ENCODE peak calls at places on chromosome 12, in six cellular contexts. One of them, this sample, is unnamed.
A peak's percentile ranks its signal among the peaks of the same experiment; 100 is the strongest.

GRCh38 chr12:85920324-85920947 is 46.3 kb downstream of the NTS start:
- DNase-seq in Kasumi-1: peak; percentile 62
- DNase-seq in stimulated activated CD8-positive, alpha-beta memory T cell treated with anti-CD3 and anti-CD28 coated beads, Interleukin-15, amount 100 ng/mL, for 1 hour: no peak
- DNase-seq in frontal cortex: no peak
- DNase-seq in cerebellum: peak; percentile 17
- DNase-seq in T-helper 2 cell: no peak
- DNase-seq in this sample: no peak

GRCh38 chr12:130158775-130159100 is 3.5 kb upstream of the FZD10 start:
- DNase-seq in Kasumi-1: no peak
- DNase-seq in stimulated activated CD8-positive, alpha-beta memory T cell treated with anti-CD3 and anti-CD28 coated beads, Interleukin-15, amount 100 ng/mL, for 1 hour: no peak
- DNase-seq in frontal cortex: no peak
- DNase-seq in cerebellum: no peak
- DNase-seq in T-helper 2 cell: no peak
- DNase-seq in this sample: no peak

GRCh38 chr12:27534060-27534764 is 10.2 kb downstream of the PPFIBP1 start:
- DNase-seq in Kasumi-1: no peak
- DNase-seq in stimulated activated CD8-positive, alpha-beta memory T cell treated with anti-CD3 and anti-CD28 coated beads, Interleukin-15, amount 100 ng/mL, for 1 hour: no peak
- DNase-seq in frontal cortex: no peak
- DNase-seq in cerebellum: no peak
- DNase-seq in T-helper 2 cell: no peak
- DNase-seq in this sample: no peak

GRCh38 chr12:6745751-6746525 is 7.0 kb downstream of the MLF2 start:
- DNase-seq in Kasumi-1: peak; percentile 71
- DNase-seq in stimulated activated CD8-positive, alpha-beta memory T cell treated with anti-CD3 and anti-CD28 coated beads, Interleukin-15, amount 100 ng/mL, for 1 hour: no peak
- DNase-seq in frontal cortex: no peak
- DNase-seq in cerebellum: no peak
- DNase-seq in T-helper 2 cell: no peak
- DNase-seq in this sample: no peak

GRCh38 chr12:92582466-92582865 is 120.3 kb upstream of the PLEKHG7 start:
- DNase-seq in Kasumi-1: no peak
- DNase-seq in stimulated activated CD8-positive, alpha-beta memory T cell treated with anti-CD3 and anti-CD28 coated beads, Interleukin-15, amount 100 ng/mL, for 1 hour: no peak
- DNase-seq in frontal cortex: no peak
- DNase-seq in cerebellum: peak; percentile 80
- DNase-seq in T-helper 2 cell: no peak
- DNase-seq in this sample: no peak

GRCh38 chr12:108119126-108119973 is 9.7 kb upstream of the WSCD2 start:
- DNase-seq in Kasumi-1: no peak
- DNase-seq in stimulated activated CD8-positive, alpha-beta memory T cell treated with anti-CD3 and anti-CD28 coated beads, Interleukin-15, amount 100 ng/mL, for 1 hour: no peak
- DNase-seq in frontal cortex: no peak
- DNase-seq in cerebellum: no peak
- DNase-seq in T-helper 2 cell: no peak
- DNase-seq in this sample: no peak

GRCh38 chr12:45254254-45254653 is 38.4 kb downstream of the ANO6 start:
- DNase-seq in Kasumi-1: no peak
- DNase-seq in stimulated activated CD8-positive, alpha-beta memory T cell treated with anti-CD3 and anti-CD28 coated beads, Interleukin-15, amount 100 ng/mL, for 1 hour: no peak
- DNase-seq in frontal cortex: no peak
- DNase-seq in cerebellum: no peak
- DNase-seq in T-helper 2 cell: no peak
- DNase-seq in this sample: no peak

GRCh38 chr12:62761658-62762057 is 173.3 kb downstream of the PPM1H start:
- DNase-seq in Kasumi-1: no peak
- DNase-seq in stimulated activated CD8-positive, alpha-beta memory T cell treated with anti-CD3 and anti-CD28 coated beads, Interleukin-15, amount 100 ng/mL, for 1 hour: no peak
- DNase-seq in frontal cortex: no peak
- DNase-seq in cerebellum: no peak
- DNase-seq in T-helper 2 cell: no peak
- DNase-seq in this sample: no peak

GRCh38 chr12:23083267-23083666 is 458.3 kb downstream of the ETNK1 start:
- DNase-seq in Kasumi-1: no peak
- DNase-seq in stimulated activated CD8-positive, alpha-beta memory T cell treated with anti-CD3 and anti-CD28 coated beads, Interleukin-15, amount 100 ng/mL, for 1 hour: no peak
- DNase-seq in frontal cortex: no peak
- DNase-seq in cerebellum: no peak
- DNase-seq in T-helper 2 cell: no peak
- DNase-seq in this sample: no peak

GRCh38 chr12:50089730-50090129 is 4.6 kb downstream of the SMARCD1 start:
- DNase-seq in Kasumi-1: no peak
- DNase-seq in stimulated activated CD8-positive, alpha-beta memory T cell treated with anti-CD3 and anti-CD28 coated beads, Interleukin-15, amount 100 ng/mL, for 1 hour: no peak
- DNase-seq in frontal cortex: no peak
- DNase-seq in cerebellum: no peak
- DNase-seq in T-helper 2 cell: no peak
- DNase-seq in this sample: no peak

GRCh38 chr12:66199141-66199540 is 10.1 kb downstream of the IRAK3 start:
- DNase-seq in Kasumi-1: no peak
- DNase-seq in stimulated activated CD8-positive, alpha-beta memory T cell treated with anti-CD3 and anti-CD28 coated beads, Interleukin-15, amount 100 ng/mL, for 1 hour: no peak
- DNase-seq in frontal cortex: no peak
- DNase-seq in cerebellum: no peak
- DNase-seq in T-helper 2 cell: no peak
- DNase-seq in this sample: no peak

GRCh38 chr12:26939192-26939832 is 1.0 kb downstream of the FGFR1OP2 start:
- DNase-seq in Kasumi-1: peak; percentile 35
- DNase-seq in stimulated activated CD8-positive, alpha-beta memory T cell treated with anti-CD3 and anti-CD28 coated beads, Interleukin-15, amount 100 ng/mL, for 1 hour: no peak
- DNase-seq in frontal cortex: no peak
- DNase-seq in cerebellum: no peak
- DNase-seq in T-helper 2 cell: no peak
- DNase-seq in this sample: no peak

GRCh38 chr12:24561882-24562760 is 386.8 kb downstream of the BCAT1 start:
- DNase-seq in Kasumi-1: peak; percentile 36
- DNase-seq in stimulated activated CD8-positive, alpha-beta memory T cell treated with anti-CD3 and anti-CD28 coated beads, Interleukin-15, amount 100 ng/mL, for 1 hour: no peak
- DNase-seq in frontal cortex: peak; percentile 61
- DNase-seq in cerebellum: no peak
- DNase-seq in T-helper 2 cell: no peak
- DNase-seq in this sample: no peak

GRCh38 chr12:110277705-110278104 is 3.3 kb upstream of the ATP2A2 start:
- DNase-seq in Kasumi-1: no peak
- DNase-seq in stimulated activated CD8-positive, alpha-beta memory T cell treated with anti-CD3 and anti-CD28 coated beads, Interleukin-15, amount 100 ng/mL, for 1 hour: no peak
- DNase-seq in frontal cortex: no peak
- DNase-seq in cerebellum: no peak
- DNase-seq in T-helper 2 cell: no peak
- DNase-seq in this sample: no peak

GRCh38 chr12:93886533-93887511 is 209.6 kb downstream of the CRADD start:
- DNase-seq in Kasumi-1: no peak
- DNase-seq in stimulated activated CD8-positive, alpha-beta memory T cell treated with anti-CD3 and anti-CD28 coated beads, Interleukin-15, amount 100 ng/mL, for 1 hour: no peak
- DNase-seq in frontal cortex: no peak
- DNase-seq in cerebellum: no peak
- DNase-seq in T-helper 2 cell: no peak
- DNase-seq in this sample: peak; percentile 3